ENCODE peak calls at places on chromosomes 16 and 17, in four cellular contexts. L, T, O and U are unnamed samples.

GRCh38 chr16:88854306-88855111 is 2.2 kb downstream of the GALNS start:
- DNase-seq in O (peak), L (no peak), T (no peak), U (no peak)

GRCh38 chr17:43667506-43668438 is 6.0 kb upstream of the MEOX1 start:
- DNase-seq in O (no peak), L (no peak), T (peak), U (no peak)

GRCh38 chr17:83037084-83037950 is 42.1 kb upstream of the METRNL start:
- DNase-seq in O (no peak), L (no peak), T (no peak), U (no peak)

GRCh38 chr17:43401293-43401692 is 2.5 kb downstream of the ARL4D start:
- DNase-seq in T (no peak), O (no peak), L (no peak), U (no peak)

GRCh38 chr17:76540381-76541300 is 797 bp downstream of the PRCD start:
- DNase-seq in L (no peak), T (peak), O (peak), U (peak)

GRCh38 chr16:66386629-66387622 is 20.4 kb downstream of the CDH5 start:
- DNase-seq in T (no peak), L (no peak), O (no peak), U (peak)

GRCh38 chr16:35146031-35146710 is 1686.8 kb downstream of the TP53TG3F start:
- DNase-seq in O (no peak), L (no peak), T (no peak), U (no peak)

GRCh38 chr16:888901-889570 is 81.7 kb downstream of the LMF1 start:
- DNase-seq in L (no peak), T (no peak), O (no peak), U (no peak)

GRCh38 chr17:4807534-4808377 is 804 bp downstream of the PLD2 start:
- DNase-seq in L (no peak), T (no peak), O (no peak), U (no peak)

GRCh38 chr17:4806420-4806769 is 557 bp upstream of the PLD2 start:
- DNase-seq in L (no peak), O (no peak), T (no peak), U (peak)

GRCh38 chr17:4810696-4811289 is 3.8 kb downstream of the PLD2 start:
- DNase-seq in T (no peak), L (no peak), O (no peak), U (no peak)

GRCh38 chr17:4806770-4807533 is at the start of gene PLD2:
- DNase-seq in T (peak), O (peak), L (no peak), U (peak)

DNA sequence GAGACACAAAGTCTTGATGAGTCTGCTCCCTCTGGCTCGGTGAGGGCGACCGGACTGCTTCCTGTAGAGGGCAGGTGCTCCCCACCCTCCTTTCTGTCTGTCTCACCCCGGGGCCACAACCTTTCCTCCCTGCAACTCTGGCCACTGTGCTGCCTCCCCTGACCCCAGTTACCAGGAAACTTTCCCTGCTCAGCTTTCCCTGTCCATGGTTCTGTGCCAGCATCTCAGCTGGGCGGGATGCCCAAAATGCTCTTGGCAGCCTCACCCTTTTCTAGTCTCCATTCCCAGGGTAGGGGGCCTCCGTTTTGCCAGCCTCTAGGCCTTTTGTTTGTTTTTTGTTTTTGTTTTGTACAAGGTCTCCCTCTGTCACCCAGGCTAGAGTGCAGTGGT is 1.4 kb downstream of the PLD2 start:
- DNase-seq in T (no peak), L (no peak), O (no peak), U (no peak)
- TF ChIP-seq TCF7 in T (no peak), L (no peak), O (no peak), U (no peak)

GRCh38 chr17:55484575-55484974 is 26.7 kb downstream of the SMIM36 start:
- DNase-seq in T (no peak), O (no peak), L (no peak), U (no peak)

GRCh38 chr17:55479903-55480302 is 31.3 kb downstream of the SMIM36 start:
- DNase-seq in L (no peak), O (no peak), T (no peak), U (no peak)

GRCh38 chr17:55482591-55483389 is 28.5 kb downstream of the SMIM36 start:
- DNase-seq in T (no peak), O (no peak), L (no peak), U (no peak)

GRCh38 chr17:55480907-55481306 is 30.3 kb downstream of the SMIM36 start:
- DNase-seq in O (no peak), L (no peak), T (no peak), U (no peak)

DNA sequence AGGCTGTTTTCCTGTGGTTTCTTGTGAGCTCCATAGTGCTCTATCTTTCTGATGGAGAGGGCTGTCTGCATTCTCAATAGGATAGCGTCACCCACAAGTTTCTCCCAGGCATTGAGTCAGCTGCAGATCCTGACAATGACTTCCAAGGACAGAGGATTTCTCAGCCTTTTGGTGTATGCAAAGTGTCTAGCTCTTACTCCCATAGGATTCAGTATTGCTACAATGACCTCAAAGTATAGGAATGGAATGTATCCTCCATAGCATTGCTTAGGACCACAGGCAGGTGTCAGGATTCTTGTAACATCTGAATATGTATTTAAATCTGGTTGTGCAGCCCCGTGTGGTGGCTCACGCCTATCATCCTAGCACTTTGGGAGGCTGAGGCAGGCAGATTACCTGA is 32.3 kb downstream of the SMIM36 start:
- DNase-seq in O (no peak), T (peak), L (no peak), U (no peak)
- TF ChIP-seq CREB1 in O (no peak), T (no peak), L (no peak), U (no peak)

GRCh38 chr16:31487720-31488629 is 5.1 kb downstream of the SLC5A2 start:
- DNase-seq in T (no peak), O (no peak), L (no peak), U (peak)
- TF ChIP-seq TCF7 in T (no peak), O (no peak), L (no peak), U (no peak)

GRCh38 chr16:54462151-54462651 is 175.6 kb upstream of the IRX3 start:
- DNase-seq in O (no peak), T (no peak), L (no peak), U (no peak)
- TF ChIP-seq CREB1 in O (no peak), T (no peak), L (no peak), U (no peak)

GRCh38 chr17:57420674-57421392 is 164.5 kb downstream of the MSI2 start:
- DNase-seq in O (peak), T (no peak), L (no peak), U (no peak)
- TF ChIP-seq TCF7 in O (no peak), T (no peak), L (no peak), U (no peak)